ENCODE peak calls at places on chromosomes 4 and X, in seven cellular contexts. One of them, this sample, is unnamed.
A peak's percentile ranks its signal among the peaks of the same experiment; 100 is the strongest.

GRCh38 chr4:126708716-126709115 is 924.0 kb upstream of the INTU start:
- DNase-seq in heart right ventricle: no peak
- DNase-seq in testis: no peak
- DNase-seq in astrocyte: no peak
- DNase-seq in tibial artery: no peak
- DNase-seq in aorta: no peak
- DNase-seq in adrenal gland: no peak
- DNase-seq in this sample: no peak

GRCh38 chr4:94634266-94634665 is 123.5 kb upstream of the BMPR1B start:
- DNase-seq in heart right ventricle: no peak
- DNase-seq in testis: no peak
- DNase-seq in astrocyte: no peak
- DNase-seq in tibial artery: no peak
- DNase-seq in aorta: no peak
- DNase-seq in adrenal gland: no peak
- DNase-seq in this sample: no peak

GRCh38 chrX:51759055-51759454 is 15.8 kb downstream of the GSPT2 start:
- DNase-seq in heart right ventricle: no peak
- DNase-seq in testis: no peak
- DNase-seq in astrocyte: no peak
- DNase-seq in tibial artery: no peak
- DNase-seq in aorta: no peak
- DNase-seq in adrenal gland: no peak
- DNase-seq in this sample: no peak

GRCh38 chr4:94508256-94508655 is 56.5 kb downstream of the PDLIM5 start:
- DNase-seq in heart right ventricle: no peak
- DNase-seq in testis: no peak
- DNase-seq in astrocyte: no peak
- DNase-seq in tibial artery: no peak
- DNase-seq in aorta: no peak
- DNase-seq in adrenal gland: no peak
- DNase-seq in this sample: no peak

GRCh38 chr4:1356181-1356998 is 9.4 kb downstream of the UVSSA start:
- DNase-seq in heart right ventricle: peak; percentile 69
- DNase-seq in testis: peak; percentile 80
- DNase-seq in astrocyte: peak; percentile 12
- DNase-seq in tibial artery: no peak
- DNase-seq in aorta: no peak
- DNase-seq in adrenal gland: peak; percentile 70
- DNase-seq in this sample: peak; percentile 83

GRCh38 chr4:186723207-186724047 is at the start of gene FAT1:
- DNase-seq in heart right ventricle: peak; percentile 77
- DNase-seq in testis: peak; percentile 75
- DNase-seq in astrocyte: peak; percentile 73
- DNase-seq in tibial artery: peak; percentile 81
- DNase-seq in aorta: peak; percentile 76
- DNase-seq in adrenal gland: peak; percentile 23
- DNase-seq in this sample: peak; percentile 68

GRCh38 chrX:103254171-103254824 is 657 bp downstream of the TCEAL8 start:
- DNase-seq in heart right ventricle: peak; percentile 31
- DNase-seq in testis: peak; percentile 69
- DNase-seq in astrocyte: peak; percentile 34
- DNase-seq in tibial artery: peak; percentile 65
- DNase-seq in aorta: peak; percentile 62
- DNase-seq in adrenal gland: peak; percentile 50
- DNase-seq in this sample: peak; percentile 29

GRCh38 chrX:131746491-131746968 is 202.7 kb downstream of the OR13H1 start:
- DNase-seq in heart right ventricle: peak; percentile 13
- DNase-seq in testis: peak; percentile 17
- DNase-seq in astrocyte: peak; percentile 57
- DNase-seq in tibial artery: no peak
- DNase-seq in aorta: peak; percentile 87
- DNase-seq in adrenal gland: peak; percentile 76
- DNase-seq in this sample: no peak

GRCh38 chr4:37639551-37640293 is 46.5 kb downstream of the RELL1 start:
- DNase-seq in heart right ventricle: no peak
- DNase-seq in testis: no peak
- DNase-seq in astrocyte: no peak
- DNase-seq in tibial artery: no peak
- DNase-seq in aorta: no peak
- DNase-seq in adrenal gland: no peak
- DNase-seq in this sample: peak; percentile 35

GRCh38 chr4:153205757-153206156 is 1.5 kb downstream of the TRIM2 start:
- DNase-seq in heart right ventricle: no peak
- DNase-seq in testis: no peak
- DNase-seq in astrocyte: peak; percentile 46
- DNase-seq in tibial artery: no peak
- DNase-seq in aorta: no peak
- DNase-seq in adrenal gland: no peak
- DNase-seq in this sample: no peak

GRCh38 chr4:47926667-47927258 is 12.4 kb upstream of the NFXL1 start:
- DNase-seq in heart right ventricle: peak; percentile 17
- DNase-seq in testis: peak; percentile 74
- DNase-seq in astrocyte: peak; percentile 32
- DNase-seq in tibial artery: no peak
- DNase-seq in aorta: peak; percentile 45
- DNase-seq in adrenal gland: peak; percentile 58
- DNase-seq in this sample: peak; percentile 46

GRCh38 chr4:84499065-84499982 is at the start of gene NKX6-1:
- DNase-seq in heart right ventricle: no peak
- DNase-seq in testis: peak; percentile 85
- DNase-seq in astrocyte: peak; percentile 70
- DNase-seq in tibial artery: peak; percentile 85
- DNase-seq in aorta: peak; percentile 79
- DNase-seq in adrenal gland: peak; percentile 50
- DNase-seq in this sample: peak; percentile 95

GRCh38 chr4:158229768-158230167 is 19.5 kb downstream of the TMEM144 start:
- DNase-seq in heart right ventricle: no peak
- DNase-seq in testis: no peak
- DNase-seq in astrocyte: no peak
- DNase-seq in tibial artery: no peak
- DNase-seq in aorta: no peak
- DNase-seq in adrenal gland: no peak
- DNase-seq in this sample: peak; percentile 13

GRCh38 chrX:134520860-134521390 is 61.0 kb downstream of the HPRT1 start:
- DNase-seq in heart right ventricle: no peak
- DNase-seq in testis: peak; percentile 30
- DNase-seq in astrocyte: peak; percentile 41
- DNase-seq in tibial artery: no peak
- DNase-seq in aorta: no peak
- DNase-seq in adrenal gland: no peak
- DNase-seq in this sample: peak; percentile 44

GRCh38 chr4:89173336-89174090 is 62.2 kb downstream of the TIGD2 start:
- DNase-seq in heart right ventricle: no peak
- DNase-seq in testis: no peak
- DNase-seq in astrocyte: no peak
- DNase-seq in tibial artery: no peak
- DNase-seq in aorta: no peak
- DNase-seq in adrenal gland: no peak
- DNase-seq in this sample: no peak

DNA sequence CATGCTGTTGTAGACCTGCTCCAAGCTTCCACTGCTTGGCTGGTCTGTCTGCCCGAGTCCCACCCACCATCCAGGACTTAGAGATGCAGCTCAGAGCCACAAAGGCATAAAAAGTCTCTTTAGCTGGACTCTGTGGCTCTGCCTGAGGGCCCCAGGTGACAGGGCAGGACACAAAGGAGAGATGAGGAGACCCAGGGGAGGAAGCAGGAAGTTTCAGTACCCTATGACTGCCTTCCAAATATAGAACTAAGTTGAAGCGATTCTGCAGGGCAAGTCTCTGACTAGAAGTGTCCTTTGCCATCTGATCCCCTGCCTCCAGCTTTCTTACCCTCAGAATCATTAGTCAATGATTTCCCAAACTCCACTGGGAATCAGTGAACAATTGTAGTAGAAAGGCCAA is 11.2 kb upstream of the CXCR3 start:
- DNase-seq in heart right ventricle: no peak
- DNase-seq in testis: no peak
- DNase-seq in astrocyte: no peak
- DNase-seq in tibial artery: no peak
- DNase-seq in aorta: no peak
- DNase-seq in adrenal gland: no peak
- DNase-seq in this sample: no peak
- H3K4me3 ChIP-seq in heart right ventricle: no peak overlapping the region
- H3K4me3 ChIP-seq in testis: no peak overlapping the region
- H3K4me3 ChIP-seq in astrocyte: no peak overlapping the region
- H3K4me3 ChIP-seq in tibial artery: no peak overlapping the region
- H3K4me3 ChIP-seq in aorta: no peak overlapping the region
- H3K4me3 ChIP-seq in adrenal gland: no peak overlapping the region
- H3K4me3 ChIP-seq in this sample: no peak overlapping the region

DNA sequence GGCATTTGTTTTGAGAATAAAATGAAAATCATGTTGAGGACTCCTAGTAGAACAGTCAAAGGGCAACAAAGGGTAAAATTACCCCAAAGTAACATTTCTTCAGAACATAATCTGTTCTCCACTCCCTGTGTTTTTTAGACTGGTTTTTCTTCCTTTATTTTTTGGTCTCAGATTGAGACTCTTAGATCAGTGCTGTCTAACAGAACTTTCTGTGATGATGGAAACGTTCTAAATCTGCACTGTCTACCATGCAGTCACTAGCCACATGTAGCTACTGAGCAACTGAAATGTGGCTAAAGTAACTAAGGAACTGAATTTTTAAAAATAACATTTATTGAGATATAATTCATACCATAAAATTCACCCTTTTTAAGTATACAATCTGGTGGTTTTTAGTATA is 19.8 kb downstream of the CASK start:
- DNase-seq in heart right ventricle: no peak
- DNase-seq in testis: no peak
- DNase-seq in astrocyte: no peak
- DNase-seq in tibial artery: no peak
- DNase-seq in aorta: no peak
- DNase-seq in adrenal gland: no peak
- DNase-seq in this sample: no peak
- H3K9me3 ChIP-seq in heart right ventricle: no peaks in the 10 kb centered on the region
- H3K9me3 ChIP-seq in testis: no peaks in the 10 kb centered on the region
- H3K9me3 ChIP-seq in astrocyte: no peaks in the 10 kb centered on the region
- H3K9me3 ChIP-seq in tibial artery: no peaks in the 10 kb centered on the region
- H3K9me3 ChIP-seq in aorta: no peaks in the 10 kb centered on the region
- H3K9me3 ChIP-seq in adrenal gland: no peaks in the 10 kb centered on the region
- H3K9me3 ChIP-seq in this sample: no peaks in the 10 kb centered on the region

GRCh38 chrX:40004916-40005289 is 92.9 kb downstream of the BCOR start:
- DNase-seq in heart right ventricle: no peak
- DNase-seq in testis: no peak
- DNase-seq in astrocyte: no peak
- DNase-seq in tibial artery: no peak
- DNase-seq in aorta: no peak
- DNase-seq in adrenal gland: no peak
- DNase-seq in this sample: no peak
- H3K4me3 ChIP-seq in heart right ventricle: no peak overlapping the region
- H3K4me3 ChIP-seq in testis: no peak overlapping the region
- H3K4me3 ChIP-seq in astrocyte: no peak overlapping the region
- H3K4me3 ChIP-seq in tibial artery: peak overlapping the region; percentile 25
- H3K4me3 ChIP-seq in aorta: no peak overlapping the region
- H3K4me3 ChIP-seq in adrenal gland: no peak overlapping the region
- H3K4me3 ChIP-seq in this sample: no peak overlapping the region

DNA sequence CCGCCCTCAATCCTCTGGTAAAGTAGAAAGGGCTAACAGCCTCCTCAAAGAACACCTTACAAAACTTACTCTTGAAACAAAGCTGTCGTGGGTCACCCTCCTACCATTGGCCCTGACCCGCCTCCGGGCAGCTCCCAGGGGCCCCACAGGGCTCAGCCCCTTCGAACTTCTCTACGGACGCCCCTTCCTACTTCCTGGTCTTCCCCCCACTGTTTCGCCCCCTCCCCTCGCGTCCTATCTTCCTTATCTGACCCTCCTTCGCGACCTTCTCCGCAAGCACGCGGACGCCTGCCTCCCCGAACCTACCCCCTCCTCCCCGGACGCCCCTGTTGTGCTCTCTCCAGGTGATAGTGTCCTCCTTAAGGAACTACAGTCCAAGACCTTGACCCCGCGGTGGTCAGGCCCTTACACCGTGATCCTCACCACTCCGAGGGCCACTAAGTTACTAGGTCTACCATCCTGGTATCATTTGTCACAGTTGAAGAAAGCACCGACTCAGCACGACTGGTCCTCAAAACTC is 963.1 kb downstream of the RPA4 start:
- DNase-seq in heart right ventricle: no peak
- DNase-seq in testis: no peak
- DNase-seq in astrocyte: no peak
- DNase-seq in tibial artery: no peak
- DNase-seq in aorta: peak; percentile 29
- DNase-seq in adrenal gland: no peak
- DNase-seq in this sample: no peak
- H3K9me3 ChIP-seq in heart right ventricle: no peaks in the 10 kb centered on the region
- H3K9me3 ChIP-seq in testis: no peaks in the 10 kb centered on the region
- H3K9me3 ChIP-seq in astrocyte: no peaks in the 10 kb centered on the region
- H3K9me3 ChIP-seq in tibial artery: no peaks in the 10 kb centered on the region
- H3K9me3 ChIP-seq in aorta: no peaks in the 10 kb centered on the region
- H3K9me3 ChIP-seq in adrenal gland: no peaks in the 10 kb centered on the region
- H3K9me3 ChIP-seq in this sample: no peaks in the 10 kb centered on the region

This sample was measured in SJCRH30.